ENCODE peak calls at places on chromosomes 12 and 14, in four cellular contexts. J, H, F and Y are unnamed samples.

GRCh38 chr12:20620311-20620710 is 74.8 kb upstream of the SLCO1C1 start:
- DNase-seq in H (no peak), F (no peak), J (no peak), Y (no peak)

GRCh38 chr14:34355584-34356266 is 106.3 kb downstream of the SPTSSA start:
- DNase-seq in J (peak), F (no peak), H (no peak), Y (no peak)

GRCh38 chr12:133107121-133107520 is 23.0 kb downstream of the ZNF891 start:
- DNase-seq in H (no peak), F (no peak), J (no peak), Y (no peak)

GRCh38 chr14:68598621-68599447 is 194.0 kb downstream of the ZFP36L1 start:
- DNase-seq in J (peak), F (no peak), H (no peak), Y (no peak)

GRCh38 chr14:37246427-37246829 is 48.7 kb downstream of the MIPOL1 start:
- DNase-seq in F (peak), H (no peak), J (peak), Y (peak)

GRCh38 chr12:132117558-132117875 is 26.6 kb downstream of the DDX51 start:
- DNase-seq in J (no peak), F (peak), H (peak), Y (peak)

GRCh38 chr14:81169711-81170103 is 51.1 kb downstream of the GTF2A1 start:
- DNase-seq in F (no peak), J (no peak), H (no peak), Y (no peak)

GRCh38 chr12:51836012-51836832 is 12.3 kb downstream of the FIGNL2 start:
- DNase-seq in H (peak), F (no peak), J (no peak), Y (no peak)

GRCh38 chr12:26878661-26879119 is 45.7 kb upstream of the ITPR2 start:
- DNase-seq in J (no peak), H (no peak), F (no peak), Y (no peak)

GRCh38 chr12:39872425-39872824 is 233.5 kb downstream of the SLC2A13 start:
- DNase-seq in J (no peak), F (no peak), H (no peak), Y (no peak)

GRCh38 chr12:48296586-48297396 is 53.9 kb downstream of the ZNF641 start:
- DNase-seq in H (peak), F (peak), J (no peak), Y (peak)

GRCh38 chr12:20282411-20282810 is 85.9 kb upstream of the PDE3A start:
- DNase-seq in J (no peak), H (no peak), F (no peak), Y (no peak)

GRCh38 chr12:19971881-19972280 is 396.5 kb upstream of the PDE3A start:
- DNase-seq in H (no peak), F (no peak), J (no peak), Y (no peak)

GRCh38 chr12:130639759-130640158 is 76.3 kb downstream of the RIMBP2 start:
- DNase-seq in F (no peak), J (no peak), H (no peak), Y (no peak)

GRCh38 chr12:55713721-55714120 is 2.1 kb upstream of the BLOC1S1 start:
- DNase-seq in J (no peak), F (no peak), H (no peak), Y (no peak)

GRCh38 chr14:60807971-60808370 is 73.4 kb downstream of the MNAT1 start:
- DNase-seq in F (no peak), H (no peak), J (no peak), Y (no peak)

GRCh38 chr12:102120886-102121285 is 903 bp downstream of the PARPBP start:
- DNase-seq in F (peak), H (no peak), J (peak), Y (peak)

GRCh38 chr14:59347511-59347900 is 117.7 kb downstream of the GPR135 start:
- DNase-seq in H (no peak), F (no peak), J (no peak), Y (no peak)

GRCh38 chr14:47966411-47966810 is 291.0 kb upstream of the MDGA2 start:
- DNase-seq in F (no peak), H (no peak), J (no peak), Y (no peak)

GRCh38 chr14:99287269-99287942 is 15.4 kb upstream of the BCL11B start:
- DNase-seq in H (no peak), J (no peak), F (no peak), Y (no peak)

GRCh38 chr12:116765271-116765670 is 27.2 kb downstream of the RNFT2 start:
- DNase-seq in J (no peak), F (no peak), H (no peak), Y (no peak)

GRCh38 chr14:21978184-21978998 is 304.8 kb upstream of the OR4E1 start:
- DNase-seq in F (peak), J (peak), H (peak), Y (peak)

GRCh38 chr12:128551266-128552025 is 272.3 kb downstream of the SLC15A4 start:
- DNase-seq in H (no peak), F (no peak), J (no peak), Y (no peak)

GRCh38 chr12:106769546-106769945 is 4.9 kb upstream of the RIC8B start:
- DNase-seq in J (no peak), F (no peak), H (no peak), Y (no peak)

GRCh38 chr14:35341454-35342159 is 49.4 kb downstream of the PSMA6 start:
- DNase-seq in F (no peak), J (peak), H (peak), Y (no peak)

GRCh38 chr12:114697741-114698565 is 14.0 kb upstream of the TBX3 start:
- DNase-seq in F (no peak), H (no peak), J (no peak), Y (no peak)

GRCh38 chr14:77615231-77616132 is 955 bp downstream of the SPTLC2 start:
- DNase-seq in F (no peak), H (no peak), J (no peak), Y (peak)

GRCh38 chr14:91980157-91980556 is 32.7 kb upstream of the FBLN5 start:
- DNase-seq in F (peak), J (no peak), H (no peak), Y (no peak)

GRCh38 chr12:53034459-53034858 is 15.4 kb upstream of the TNS2 start:
- DNase-seq in H (no peak), F (no peak), J (no peak), Y (no peak)

GRCh38 chr14:94269156-94269555 is 23.9 kb downstream of the SERPINA10 start:
- DNase-seq in H (no peak), J (no peak), F (no peak), Y (no peak)

GRCh38 chr12:114240288-114240687 is 165.7 kb downstream of the TBX5 start:
- DNase-seq in F (no peak), H (no peak), J (no peak), Y (no peak)

GRCh38 chr14:57389646-57390036 is 745 bp upstream of the NAA30 start:
- DNase-seq in H (peak), F (no peak), J (no peak), Y (no peak)

DNA sequence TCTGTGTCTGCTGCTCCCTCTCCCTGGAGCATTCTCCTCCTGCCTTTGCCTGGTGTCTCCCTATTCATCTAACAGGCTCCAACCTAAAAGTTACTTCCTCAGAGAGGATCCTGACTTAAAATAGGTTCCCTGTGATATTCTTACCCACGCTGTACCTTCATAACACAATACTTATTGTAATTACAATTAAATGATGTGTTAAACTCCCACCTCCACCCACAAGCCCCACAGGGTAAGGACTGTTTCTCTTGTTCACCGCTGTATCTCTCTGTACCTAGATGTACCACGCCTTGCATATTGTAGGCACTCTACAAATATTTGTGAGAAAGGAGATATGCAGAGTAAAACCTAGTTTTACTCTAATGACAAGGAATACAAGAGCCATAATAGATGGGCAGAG is 5.0 kb downstream of the HEBP1 start:
- DNase-seq in F (no peak), J (no peak), H (no peak), Y (no peak)
- TF ChIP-seq ELF4 in F (no peak), J (no peak), H (no peak), Y (no peak)

GRCh38 chr12:1050059-1050707 is 59.2 kb downstream of the ERC1 start:
- DNase-seq in J (no peak), F (no peak), H (no peak), Y (no peak)
- TF ChIP-seq ELF4 in J (no peak), F (no peak), H (no peak), Y (no peak)

GRCh38 chr14:23663127-23663526 is 27.0 kb downstream of the DHRS2 start:
- DNase-seq in H (no peak), F (no peak), J (no peak), Y (no peak)

GRCh38 chr14:23663711-23664110 is 27.5 kb downstream of the DHRS2 start:
- DNase-seq in F (no peak), H (no peak), J (no peak), Y (no peak)

GRCh38 chr14:23657959-23658470 is 21.9 kb downstream of the DHRS2 start:
- DNase-seq in H (no peak), F (no peak), J (no peak), Y (no peak)

GRCh38 chr14:23661542-23661941 is 25.4 kb downstream of the DHRS2 start:
- DNase-seq in J (no peak), H (no peak), F (no peak), Y (no peak)

DNA sequence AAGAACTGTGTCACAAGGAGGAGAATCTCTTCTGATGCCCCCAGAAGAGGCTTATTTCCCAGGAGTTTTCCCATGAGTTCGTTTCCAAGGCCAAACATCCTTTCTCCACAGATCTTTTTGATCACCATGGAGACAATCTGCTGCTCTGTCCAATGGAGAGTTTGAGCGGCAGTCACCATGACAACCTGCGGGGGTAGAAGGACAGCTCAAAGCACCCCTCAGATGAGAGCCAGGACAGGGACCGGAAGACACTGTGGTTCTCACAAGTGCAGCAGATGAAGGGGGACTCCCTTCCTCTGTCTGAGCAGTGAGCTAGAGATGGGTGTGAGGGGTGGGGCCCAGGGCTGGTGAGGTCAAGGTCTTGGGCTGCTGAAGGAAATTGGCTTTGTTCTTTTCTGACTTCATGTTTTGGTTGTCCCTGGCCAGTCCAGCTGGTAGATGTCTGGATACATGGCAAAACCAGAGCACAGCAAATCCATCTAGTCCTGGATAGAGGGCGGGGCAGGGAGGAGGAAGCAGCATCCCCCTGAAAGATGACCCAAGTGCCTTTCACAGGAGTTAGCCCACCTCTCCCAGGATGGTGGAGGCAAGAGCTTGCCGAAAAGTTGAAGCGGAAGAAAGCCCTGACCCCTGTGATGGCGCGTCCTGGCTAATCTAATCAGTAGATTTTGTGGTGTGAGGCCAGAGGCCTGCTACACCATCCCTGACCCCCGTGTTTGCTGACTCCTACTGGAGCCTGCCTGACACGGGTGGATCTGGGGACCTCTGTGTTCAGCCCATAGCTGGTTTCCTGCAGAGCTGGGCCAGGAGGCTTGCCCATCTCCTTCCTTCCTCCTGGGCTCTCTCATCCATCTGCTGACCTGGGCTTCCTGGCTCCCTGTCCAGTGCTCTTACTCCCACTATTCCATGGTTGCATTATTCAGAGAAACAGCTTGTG is 24.4 kb downstream of the DHRS2 start:
- DNase-seq in J (no peak), H (no peak), F (no peak), Y (no peak)
- TF ChIP-seq ELF4 in J (no peak), H (no peak), F (no peak), Y (no peak)

DNA sequence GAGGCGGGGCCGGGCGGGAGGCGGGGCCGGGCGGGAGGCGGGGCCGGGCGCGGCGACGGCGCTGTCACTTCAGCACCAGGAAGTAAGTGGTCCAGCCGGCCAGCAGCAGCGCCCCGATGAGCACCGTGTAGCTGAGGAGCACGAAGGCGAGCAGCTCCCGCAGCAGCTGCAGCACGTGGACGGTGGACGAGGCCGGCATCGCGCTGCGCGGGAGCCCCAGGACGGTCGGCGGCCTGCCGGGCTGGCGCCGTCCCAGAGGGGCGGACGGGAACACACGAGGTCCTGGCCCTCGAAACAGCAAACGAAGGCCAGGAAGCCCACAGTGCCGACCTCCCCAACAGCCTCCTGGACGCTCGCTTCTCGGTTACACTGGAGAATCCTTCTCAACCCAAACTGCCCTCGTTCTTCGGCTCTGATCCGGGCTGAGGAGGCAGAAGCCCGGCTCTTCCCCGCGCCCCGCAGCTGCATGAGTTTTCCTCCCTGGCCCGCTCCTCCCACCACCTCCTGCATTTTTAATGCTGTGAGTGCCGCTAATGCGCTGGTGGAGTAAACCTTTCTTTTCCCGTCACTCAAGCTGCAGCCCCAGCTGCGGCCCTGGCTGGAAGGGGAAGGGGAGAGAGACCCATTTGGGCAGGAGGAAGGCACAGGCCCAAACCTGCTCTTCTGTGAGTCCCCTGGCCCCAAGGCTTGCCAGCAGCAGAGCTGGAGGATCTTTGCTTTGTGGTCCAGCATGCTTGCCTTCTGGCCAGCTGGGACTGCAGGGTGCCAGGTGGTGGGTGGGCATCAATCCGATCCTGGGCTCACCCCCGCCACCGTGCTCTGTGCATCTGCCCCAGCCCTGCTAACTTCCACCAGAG is 742 bp upstream of the DIABLO start:
- DNase-seq in J (no peak), F (no peak), H (no peak), Y (no peak)
- TF ChIP-seq ELF4 in J (peak), F (no peak), H (peak), Y (no peak)